ENCODE peak calls at places on chromosomes 5 and 9, in eight cellular contexts. T is left ventricle myocardium superior; S is aorta; E is activated B cell treated with CpG ODN at 0.5 μM for 24 hours; F is left cardiac atrium; Y is activated T-cell treated with anti-CD3 and anti-CD28 coated beads, Interleukin-2, amount 50 U/mL, for 4 hours; X is activated naive CD8-positive, alpha-beta T cell treated with anti-CD3 and anti-CD28 coated beads, Interleukin-2, amount 10 ng/mL, durations not matched to agents 7 days and 5 days; Z is heart right ventricle. Q is an unnamed sample.
A peak's percentile ranks its signal among the peaks of the same experiment; 100 is the strongest.

GRCh38 chr5:175677571-175677970 is 19.7 kb downstream of the HRH2 start:
- ATAC-seq in S (no peak), Z (no peak), X (no peak), Y (no peak), T (no peak), F (no peak), E (no peak), Q (no peak)

GRCh38 chr5:112238473-112238872 is 180.6 kb downstream of the EPB41L4A start:
- ATAC-seq in Y (no peak), Z (no peak), X (no peak), F (no peak), T (no peak), S (no peak), E (no peak), Q (no peak)

GRCh38 chr5:12272389-12272788 is 368.1 kb upstream of the CTNND2 start:
- ATAC-seq in T (no peak), S (no peak), Y (no peak), Z (no peak), X (no peak), F (no peak), E (no peak), Q (no peak)

GRCh38 chr5:134053840-134054338 is 49.1 kb upstream of the VDAC1 start:
- ATAC-seq in S (no peak), X (peak; percentile 86), T (no peak), E (no peak), Y (peak; percentile 69), Z (no peak), F (no peak), Q (peak; percentile 57)

GRCh38 chr9:120904061-120904998 is 22.3 kb downstream of the TRAF1 start:
- ATAC-seq in F (peak; percentile 53), E (peak; percentile 53), T (no peak), Z (no peak), Y (peak; percentile 44), S (no peak), X (peak; percentile 57), Q (no peak)

GRCh38 chr9:109907400-109907799 is 127.4 kb downstream of the PALM2AKAP2 start:
- ATAC-seq in F (peak; percentile 60), T (peak; percentile 70), X (no peak), S (peak; percentile 76), E (peak; percentile 57), Z (peak; percentile 85), Y (no peak), Q (no peak)

GRCh38 chr9:129382281-129383004 is 204.4 kb upstream of the IER5L start:
- ATAC-seq in Y (no peak), S (no peak), E (no peak), T (peak; percentile 9), F (peak; percentile 8), X (no peak), Z (no peak), Q (no peak)

GRCh38 chr5:10710513-10711128 is 50.4 kb downstream of the DAP start:
- ATAC-seq in E (no peak), F (no peak), Z (no peak), T (no peak), Y (no peak), X (no peak), S (no peak), Q (no peak)

GRCh38 chr5:107378218-107378899 is 292.4 kb downstream of the EFNA5 start:
- ATAC-seq in X (no peak), S (no peak), E (no peak), Y (no peak), Z (no peak), T (no peak), F (no peak), Q (no peak)

GRCh38 chr5:159156426-159156835 is 52.9 kb downstream of the RNF145 start:
- ATAC-seq in E (peak; percentile 40), X (peak; percentile 56), T (peak; percentile 48), Y (peak; percentile 58), Z (no peak), F (peak; percentile 32), S (no peak), Q (no peak)

GRCh38 chr5:81125959-81126358 is 107.2 kb upstream of the CKMT2 start:
- ATAC-seq in S (no peak), F (peak; percentile 77), E (no peak), Z (no peak), X (no peak), T (no peak), Y (no peak), Q (no peak)

Q was measured in SK-N-SH treated with all-trans-retinoic acid at 6 μM for 48 hours.